ENCODE peak calls at places on chromosomes 3 and 15, in seven cellular contexts. Z is AG04449; D is foreskin keratinocyte; F is esophagus squamous epithelium; X is cardiac fibroblast; L is activated CD8-positive, alpha-beta T cell treated with anti-CD3 and anti-CD28 coated beads for 36 hours; V is endothelial cell. M is an unnamed sample.

GRCh38 chr15:27675571-27675970 is 423.5 kb downstream of the OCA2 start:
- DNase-seq in Z (no peak), D (no peak), F (no peak), X (no peak), L (no peak), V (no peak), M (no peak)

GRCh38 chr15:50137330-50137761 is 18.3 kb upstream of the ATP8B4 start:
- DNase-seq in Z (peak; percentile 84), D (peak; percentile 100), F (no peak), X (peak; percentile 65), L (peak; percentile 77), V (no peak), M (peak; percentile 37)

GRCh38 chr3:48130321-48130881 is 57.8 kb downstream of the CDC25A start:
- DNase-seq in Z (no peak), D (no peak), F (no peak), X (peak; percentile 95), L (no peak), V (no peak), M (peak; percentile 72)

GRCh38 chr3:192220915-192221314 is 506.4 kb downstream of the FGF12 start:
- DNase-seq in Z (no peak), D (no peak), F (no peak), X (no peak), L (no peak), V (no peak), M (no peak)

GRCh38 chr3:13110678-13111116 is 37.5 kb upstream of the IQSEC1 start:
- DNase-seq in Z (no peak), D (peak; percentile 47), F (no peak), X (no peak), L (peak; percentile 59), V (no peak), M (no peak)

GRCh38 chr3:119352863-119353527 is 58.8 kb downstream of the ARHGAP31 start:
- DNase-seq in Z (peak; percentile 52), D (peak; percentile 48), F (no peak), X (peak; percentile 87), L (peak; percentile 23), V (no peak), M (peak; percentile 54)

GRCh38 chr3:187150599-187150998 is 11.3 kb upstream of the RPL39L start:
- DNase-seq in Z (no peak), D (no peak), F (no peak), X (no peak), L (peak; percentile 85), V (peak; percentile 18), M (no peak)

GRCh38 chr15:69014454-69014853 is at the start of gene NOX5:
- DNase-seq in Z (peak; percentile 38), D (peak; percentile 79), F (no peak), X (no peak), L (no peak), V (no peak), M (no peak)

GRCh38 chr15:82045892-82046667 is at the start of gene MEX3B:
- DNase-seq in Z (peak; percentile 92), D (peak; percentile 91), F (peak; percentile 66), X (peak; percentile 99), L (peak; percentile 97), V (peak; percentile 94), M (peak; percentile 95)

GRCh38 chr3:17945018-17945798 is 202.8 kb upstream of the TBC1D5 start:
- DNase-seq in Z (no peak), D (peak; percentile 28), F (no peak), X (no peak), L (no peak), V (no peak), M (no peak)

GRCh38 chr3:197959500-197959890 is 522 bp upstream of the LMLN start:
- DNase-seq in Z (no peak), D (no peak), F (no peak), X (no peak), L (no peak), V (no peak), M (no peak)

GRCh38 chr3:14304101-14305045 is 98.0 kb upstream of the SLC6A6 start:
- DNase-seq in Z (no peak), D (peak; percentile 45), F (no peak), X (no peak), L (no peak), V (no peak), M (no peak)

GRCh38 chr3:191473766-191474198 is 12.8 kb downstream of the PYDC2 start:
- DNase-seq in Z (no peak), D (no peak), F (no peak), X (no peak), L (no peak), V (no peak), M (no peak)

GRCh38 chr15:63038926-63039673 is 3.4 kb upstream of the TPM1 start:
- DNase-seq in Z (peak; percentile 75), D (peak; percentile 84), F (no peak), X (peak; percentile 72), L (no peak), V (no peak), M (no peak)

GRCh38 chr15:66006986-66007385 is 137.7 kb downstream of the RAB11A start:
- DNase-seq in Z (no peak), D (peak; percentile 36), F (no peak), X (peak; percentile 24), L (no peak), V (no peak), M (no peak)

GRCh38 chr3:159627229-159627628 is 361.4 kb upstream of the IL12A start:
- DNase-seq in Z (no peak), D (no peak), F (no peak), X (no peak), L (no peak), V (no peak), M (no peak)

GRCh38 chr3:125302932-125303331 is 72.2 kb downstream of the ZNF148 start:
- DNase-seq in Z (no peak), D (no peak), F (no peak), X (no peak), L (no peak), V (no peak), M (no peak)

GRCh38 chr15:81531141-81531592 is 157.2 kb upstream of the TMC3 start:
- DNase-seq in Z (no peak), D (no peak), F (no peak), X (peak; percentile 22), L (no peak), V (no peak), M (no peak)

GRCh38 chr3:65318231-65318630 is 630.4 kb upstream of the ADAMTS9 start:
- DNase-seq in Z (no peak), D (no peak), F (no peak), X (no peak), L (no peak), V (no peak), M (no peak)

GRCh38 chr3:58384381-58385090 is 49.1 kb downstream of the PDHB start:
- DNase-seq in Z (no peak), D (no peak), F (no peak), X (no peak), L (no peak), V (no peak), M (no peak)

GRCh38 chr15:91348812-91349500 is 248.9 kb downstream of the SV2B start:
- DNase-seq in Z (no peak), D (peak; percentile 15), F (no peak), X (no peak), L (peak; percentile 27), V (no peak), M (no peak)

GRCh38 chr3:149959443-149959842 is 11.3 kb downstream of the PFN2 start:
- DNase-seq in Z (no peak), D (no peak), F (no peak), X (no peak), L (no peak), V (no peak), M (no peak)

GRCh38 chr15:78633348-78633747 is 7.7 kb downstream of the CHRNB4 start:
- DNase-seq in Z (no peak), D (no peak), F (no peak), X (no peak), L (no peak), V (no peak), M (no peak)

GRCh38 chr15:26069204-26069603 is 206.1 kb upstream of the ATP10A start:
- DNase-seq in Z (no peak), D (no peak), F (no peak), X (no peak), L (no peak), V (no peak), M (no peak)

GRCh38 chr15:26070095-26070532 is 207.0 kb upstream of the ATP10A start:
- DNase-seq in Z (no peak), D (no peak), F (no peak), X (no peak), L (no peak), V (no peak), M (no peak)

GRCh38 chr15:26066896-26067295 is 203.8 kb upstream of the ATP10A start:
- DNase-seq in Z (no peak), D (no peak), F (no peak), X (no peak), L (no peak), V (no peak), M (no peak)

GRCh38 chr15:26065723-26066122 is 202.6 kb upstream of the ATP10A start:
- DNase-seq in Z (no peak), D (no peak), F (no peak), X (no peak), L (no peak), V (no peak), M (no peak)
- TF ChIP-seq CTCF in Z (no peak), D (no peak), F (no peak), X (no peak), L (no peak), V (no peak), M (no peak)

DNA sequence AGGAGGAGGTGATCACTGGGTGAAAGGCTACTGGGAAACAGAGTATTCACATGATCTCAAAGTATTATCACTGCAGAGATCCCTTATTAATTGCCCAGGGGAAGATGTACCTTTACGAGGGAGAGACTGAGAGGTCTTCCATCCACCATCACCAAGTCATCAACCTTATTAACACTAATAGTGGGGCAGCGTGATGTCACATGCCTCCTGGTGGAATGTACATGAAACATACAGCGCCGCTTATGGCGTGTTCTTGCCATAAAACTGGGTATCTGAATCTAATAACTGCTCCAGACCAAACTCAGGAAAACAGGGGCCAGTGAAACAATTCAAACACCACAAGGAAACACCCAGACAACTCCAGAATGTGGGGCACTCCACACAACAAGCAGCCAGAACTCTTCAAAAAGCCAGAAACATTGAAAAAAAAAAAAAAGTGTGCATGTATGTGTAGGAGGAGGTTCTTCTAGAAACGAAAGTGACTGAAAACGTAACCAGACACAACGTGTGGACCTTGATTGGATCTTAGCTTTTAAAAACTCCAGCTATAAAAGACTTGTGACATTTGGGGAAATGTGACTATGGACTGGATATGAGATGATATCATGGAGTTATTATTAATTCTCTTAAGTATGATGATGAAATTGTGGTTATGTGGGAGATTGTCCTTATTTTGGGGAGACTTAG is 4.6 kb downstream of the STIMATE start:
- DNase-seq in Z (no peak), D (no peak), F (no peak), X (peak; percentile 24), L (peak; percentile 35), V (no peak), M (no peak)
- TF ChIP-seq CTCF in Z (no peak), D (peak; percentile 11), F (no peak), X (no peak), L (peak; percentile 47), V (no peak), M (no peak)

GRCh38 chr15:57328479-57329250 is 47.6 kb upstream of the CGNL1 start:
- DNase-seq in Z (no peak), D (no peak), F (no peak), X (peak; percentile 27), L (no peak), V (no peak), M (no peak)
- TF ChIP-seq CTCF in Z (no peak), D (no peak), F (no peak), X (no peak), L (no peak), V (no peak), M (no peak)

GRCh38 chr3:133901083-133901482 is 5.4 kb upstream of the RAB6B start:
- DNase-seq in Z (no peak), D (no peak), F (no peak), X (no peak), L (no peak), V (peak; percentile 28), M (no peak)
- TF ChIP-seq CTCF in Z (no peak), D (no peak), F (no peak), X (peak; percentile 35), L (no peak), V (peak; percentile 47), M (no peak)

M was measured in AG09319.